ENCODE peak calls at places on chromosomes 6 and 20, in eight cellular contexts. I, P, H, Y, U, X, M and D are unnamed samples.

GRCh38 chr20:2563116-2563515 is 26.7 kb downstream of the TMC2 start:
- DNase-seq in I (no peak), P (no peak), H (no peak), Y (no peak), U (no peak), X (no peak), M (no peak), D (no peak)

GRCh38 chr6:26312501-26313390 is 52.3 kb upstream of the BTN3A2 start:
- DNase-seq in I (peak), P (peak), H (peak), Y (peak), U (peak), X (peak), M (peak), D (peak)

GRCh38 chr6:157193443-157193996 is 129.8 kb downstream of the TMEM242 start:
- DNase-seq in I (no peak), P (no peak), H (no peak), Y (no peak), U (no peak), X (no peak), M (no peak), D (no peak)

GRCh38 chr6:20377623-20378265 is 23.9 kb upstream of the E2F3 start:
- DNase-seq in I (peak), P (no peak), H (peak), Y (no peak), U (no peak), X (no peak), M (no peak), D (no peak)

GRCh38 chr6:37058084-37058586 is 52.7 kb downstream of the FGD2 start:
- DNase-seq in I (no peak), P (no peak), H (peak), Y (no peak), U (no peak), X (no peak), M (no peak), D (no peak)

GRCh38 chr6:100300221-100300736 is 164.4 kb downstream of the SIM1 start:
- DNase-seq in I (no peak), P (no peak), H (peak), Y (peak), U (no peak), X (no peak), M (no peak), D (no peak)

GRCh38 chr20:63264519-63264918 is 8.1 kb upstream of the ARFGAP1 start:
- DNase-seq in I (no peak), P (no peak), H (no peak), Y (no peak), U (no peak), X (no peak), M (no peak), D (no peak)

GRCh38 chr6:30781362-30781696 is 37.0 kb upstream of the IER3 start:
- DNase-seq in I (no peak), P (no peak), H (no peak), Y (no peak), U (no peak), X (no peak), M (no peak), D (no peak)

GRCh38 chr20:52493177-52493711 is 301.7 kb upstream of the ZFP64 start:
- DNase-seq in I (no peak), P (peak), H (peak), Y (no peak), U (no peak), X (no peak), M (no peak), D (peak)

GRCh38 chr6:79632580-79632979 is 1.5 kb downstream of the SH3BGRL2 start:
- DNase-seq in I (peak), P (no peak), H (no peak), Y (no peak), U (no peak), X (no peak), M (no peak), D (no peak)

GRCh38 chr20:59812286-59813125 is 120.9 kb downstream of the SYCP2 start:
- DNase-seq in I (no peak), P (no peak), H (no peak), Y (no peak), U (peak), X (no peak), M (peak), D (no peak)

GRCh38 chr6:11613858-11614257 is 76.3 kb downstream of the TMEM170B start:
- DNase-seq in I (no peak), P (no peak), H (peak), Y (peak), U (no peak), X (no peak), M (no peak), D (no peak)

GRCh38 chr20:37231970-37232620 is 29.5 kb downstream of the GHRH start:
- DNase-seq in I (no peak), P (no peak), H (no peak), Y (no peak), U (no peak), X (no peak), M (no peak), D (no peak)

GRCh38 chr6:34922177-34922663 is 33.2 kb downstream of the ANKS1A start:
- DNase-seq in I (no peak), P (no peak), H (peak), Y (no peak), U (no peak), X (no peak), M (no peak), D (no peak)

GRCh38 chr6:144104898-144105487 is 9.6 kb upstream of the SF3B5 start:
- DNase-seq in I (peak), P (no peak), H (peak), Y (peak), U (no peak), X (no peak), M (no peak), D (peak)

GRCh38 chr6:126351960-126352359 is 12.0 kb downstream of the CENPW start:
- DNase-seq in I (no peak), P (no peak), H (no peak), Y (no peak), U (no peak), X (no peak), M (no peak), D (no peak)

GRCh38 chr6:5208491-5208890 is 52.3 kb downstream of the LYRM4 start:
- DNase-seq in I (no peak), P (no peak), H (peak), Y (no peak), U (no peak), X (no peak), M (no peak), D (no peak)

GRCh38 chr20:57069442-57069841 is 197.0 kb downstream of the BMP7 start:
- DNase-seq in I (no peak), P (no peak), H (no peak), Y (no peak), U (no peak), X (no peak), M (no peak), D (no peak)

GRCh38 chr6:79077680-79078056 is 386 bp downstream of the PHIP start:
- DNase-seq in I (no peak), P (peak), H (no peak), Y (peak), U (no peak), X (no peak), M (peak), D (no peak)

GRCh38 chr20:60424267-60424904 is 466.2 kb downstream of the CDH26 start:
- DNase-seq in I (no peak), P (no peak), H (no peak), Y (no peak), U (peak), X (no peak), M (no peak), D (no peak)

GRCh38 chr20:51132286-51132810 is 109.4 kb upstream of the KCNG1 start:
- DNase-seq in I (no peak), P (no peak), H (no peak), Y (peak), U (no peak), X (no peak), M (no peak), D (no peak)

GRCh38 chr6:128305976-128306375 is 214.4 kb downstream of the PTPRK start:
- DNase-seq in I (no peak), P (no peak), H (no peak), Y (no peak), U (no peak), X (no peak), M (no peak), D (no peak)

GRCh38 chr20:25336561-25337422 is 53.8 kb downstream of the ABHD12 start:
- DNase-seq in I (no peak), P (no peak), H (peak), Y (no peak), U (no peak), X (no peak), M (no peak), D (peak)
- TF ChIP-seq CTCF in I (no peak), P (no peak), H (peak), Y (no peak), U (peak), X (no peak), M (no peak), D (no peak)

GRCh38 chr6:154343473-154344308 is 12.9 kb downstream of the IPCEF1 start:
- DNase-seq in I (no peak), P (peak), H (peak), Y (peak), U (no peak), X (no peak), M (peak), D (peak)
- TF ChIP-seq CTCF in I (no peak), P (peak), H (peak), Y (no peak), U (peak), X (no peak), M (no peak), D (peak)

GRCh38 chr6:136034422-136034821 is 182.9 kb downstream of the PDE7B start:
- DNase-seq in I (no peak), P (no peak), H (no peak), Y (no peak), U (no peak), X (no peak), M (no peak), D (no peak)
- TF ChIP-seq CTCF in I (no peak), P (no peak), H (no peak), Y (no peak), U (no peak), X (no peak), M (no peak), D (no peak)

GRCh38 chr6:170296746-170297576 is 6.1 kb upstream of the DLL1 start:
- DNase-seq in I (no peak), P (no peak), H (no peak), Y (no peak), U (no peak), X (no peak), M (no peak), D (no peak)

GRCh38 chr6:170294813-170295518 is 4.1 kb upstream of the DLL1 start:
- DNase-seq in I (no peak), P (no peak), H (no peak), Y (no peak), U (no peak), X (no peak), M (no peak), D (no peak)

GRCh38 chr6:170295519-170296422 is 4.9 kb upstream of the DLL1 start:
- DNase-seq in I (peak), P (peak), H (no peak), Y (no peak), U (no peak), X (peak), M (peak), D (peak)

GRCh38 chr6:170297577-170298330 is 6.9 kb upstream of the DLL1 start:
- DNase-seq in I (no peak), P (no peak), H (peak), Y (no peak), U (no peak), X (no peak), M (no peak), D (no peak)

GRCh38 chr6:170296423-170296745 is 5.5 kb upstream of the DLL1 start:
- DNase-seq in I (no peak), P (peak), H (no peak), Y (no peak), U (no peak), X (no peak), M (no peak), D (no peak)
- TF ChIP-seq CTCF in I (no peak), P (no peak), H (no peak), Y (no peak), U (no peak), X (no peak), M (no peak), D (no peak)

DNA sequence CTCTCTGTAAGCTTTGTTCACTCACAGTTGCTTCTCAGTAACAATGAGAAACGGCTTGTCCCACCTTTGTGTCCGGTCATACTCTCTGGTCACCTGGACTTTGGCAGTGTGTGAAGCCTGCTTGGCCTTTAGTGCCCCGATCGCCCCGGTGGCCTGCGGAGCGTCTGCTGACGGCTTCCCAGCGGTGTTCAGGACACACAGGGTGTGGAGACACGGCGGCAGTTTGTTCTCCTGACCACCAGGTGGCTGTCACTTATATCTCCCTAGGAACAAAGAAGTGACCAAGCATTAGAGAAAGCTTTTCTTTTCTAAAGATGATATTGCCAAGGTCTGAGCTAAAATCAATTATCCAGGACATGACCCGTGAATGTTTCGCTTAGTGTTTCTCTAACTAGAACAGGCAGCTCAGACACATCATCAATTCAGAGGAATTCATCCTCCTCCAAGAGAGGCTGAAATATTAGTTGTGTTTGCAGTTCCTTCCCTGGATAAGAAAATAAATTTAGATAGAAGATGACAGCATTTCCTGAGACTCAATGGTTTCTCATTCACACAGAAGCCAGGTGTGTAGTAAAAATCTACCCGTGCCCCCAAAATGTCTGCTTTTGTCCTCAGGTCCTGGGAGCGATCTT is 167.4 kb upstream of the THBS2 start:
- DNase-seq in I (peak), P (peak), H (no peak), Y (no peak), U (no peak), X (no peak), M (peak), D (no peak)
- TF ChIP-seq CTCF in I (peak), P (peak), H (peak), Y (no peak), U (peak), X (no peak), M (no peak), D (peak)

GRCh38 chr6:57215260-57215659 is 6.8 kb downstream of the RAB23 start:
- DNase-seq in I (no peak), P (no peak), H (no peak), Y (no peak), U (no peak), X (no peak), M (no peak), D (no peak)

GRCh38 chr6:57220083-57220703 is 1.9 kb downstream of the RAB23 start:
- DNase-seq in I (no peak), P (no peak), H (no peak), Y (no peak), U (no peak), X (no peak), M (no peak), D (no peak)

GRCh38 chr6:57217270-57217669 is 4.8 kb downstream of the RAB23 start:
- DNase-seq in I (no peak), P (no peak), H (no peak), Y (no peak), U (no peak), X (no peak), M (no peak), D (no peak)

GRCh38 chr6:57221191-57221935 is 744 bp downstream of the RAB23 start:
- DNase-seq in I (peak), P (peak), H (peak), Y (peak), U (no peak), X (peak), M (peak), D (peak)

GRCh38 chr6:57216235-57217101 is 5.6 kb downstream of the RAB23 start:
- DNase-seq in I (no peak), P (no peak), H (peak), Y (no peak), U (no peak), X (no peak), M (peak), D (peak)
- TF ChIP-seq CTCF in I (no peak), P (no peak), H (peak), Y (no peak), U (peak), X (no peak), M (no peak), D (no peak)

GRCh38 chr6:148563066-148563465 is 183.8 kb upstream of the UST start:
- DNase-seq in I (no peak), P (no peak), H (no peak), Y (no peak), U (no peak), X (no peak), M (no peak), D (no peak)

GRCh38 chr6:148556415-148556814 is 190.4 kb upstream of the UST start:
- DNase-seq in I (no peak), P (no peak), H (no peak), Y (no peak), U (no peak), X (no peak), M (no peak), D (no peak)

GRCh38 chr6:148557796-148558457 is 188.9 kb upstream of the UST start:
- DNase-seq in I (no peak), P (no peak), H (peak), Y (no peak), U (no peak), X (no peak), M (no peak), D (no peak)

GRCh38 chr6:148561629-148562028 is 185.2 kb upstream of the UST start:
- DNase-seq in I (no peak), P (no peak), H (no peak), Y (no peak), U (no peak), X (no peak), M (no peak), D (no peak)

GRCh38 chr6:148559848-148560433 is 186.9 kb upstream of the UST start:
- DNase-seq in I (peak), P (peak), H (peak), Y (peak), U (peak), X (peak), M (peak), D (peak)
- TF ChIP-seq CTCF in I (peak), P (peak), H (peak), Y (peak), U (peak), X (peak), M (no peak), D (peak)

GRCh38 chr20:55632592-55632991 is 372.7 kb downstream of the CBLN4 start:
- DNase-seq in I (no peak), P (no peak), H (no peak), Y (no peak), U (no peak), X (no peak), M (no peak), D (no peak)
- TF ChIP-seq CTCF in I (no peak), P (no peak), H (no peak), Y (no peak), U (no peak), X (no peak), M (no peak), D (no peak)